ENCODE peak calls at places on chromosomes 5 and 9, in six cellular contexts. R is neuronal stem cell, I is IMR-90, P is mesenchymal stem cell, Z is H1, G is trophoblast cell. X is an unnamed sample.
A peak's percentile ranks its signal among the peaks of the same experiment; 100 is the strongest.

GRCh38 chr5:28523887-28524637 is 1485.7 kb upstream of the CDH9 start:
- DNase-seq in R (no peak), I (peak; percentile 53), P (peak; percentile 61), Z (no peak), G (no peak), X (no peak)

GRCh38 chr5:77882670-77883257 is 106.6 kb upstream of the TBCA start:
- DNase-seq in R (no peak), I (peak; percentile 92), P (peak; percentile 57), Z (no peak), G (no peak), X (no peak)

GRCh38 chr9:99235874-99236627 is 14.0 kb downstream of the SEC61B start:
- DNase-seq in R (no peak), I (no peak), P (no peak), Z (no peak), G (no peak), X (no peak)

GRCh38 chr9:35842020-35842745 is 13.2 kb downstream of the TMEM8B start:
- DNase-seq in R (no peak), I (no peak), P (peak; percentile 47), Z (no peak), G (no peak), X (no peak)

GRCh38 chr5:135977375-135977928 is 22.7 kb upstream of the LECT2 start:
- DNase-seq in R (peak; percentile 65), I (peak; percentile 30), P (peak; percentile 84), Z (peak; percentile 96), G (peak; percentile 81), X (peak; percentile 93)

GRCh38 chr9:12884736-12885395 is 110.0 kb downstream of the LURAP1L start:
- DNase-seq in R (no peak), I (peak; percentile 88), P (peak; percentile 71), Z (no peak), G (peak; percentile 12), X (no peak)

GRCh38 chr5:134114886-134115805 is 665 bp downstream of the TCF7 start:
- DNase-seq in R (no peak), I (no peak), P (no peak), Z (peak; percentile 77), G (peak; percentile 32), X (peak; percentile 89)

GRCh38 chr9:14452539-14452938 is 138.6 kb upstream of the NFIB start:
- DNase-seq in R (no peak), I (no peak), P (no peak), Z (no peak), G (peak; percentile 29), X (no peak)

GRCh38 chr5:132472431-132472830 is 18.1 kb downstream of the IRF1 start:
- DNase-seq in R (no peak), I (no peak), P (no peak), Z (no peak), G (peak; percentile 50), X (no peak)

GRCh38 chr5:132471944-132472343 is 18.6 kb downstream of the IRF1 start:
- DNase-seq in R (no peak), I (no peak), P (peak; percentile 21), Z (no peak), G (peak; percentile 64), X (no peak)

GRCh38 chr5:132474131-132474723 is 16.3 kb downstream of the IRF1 start:
- DNase-seq in R (no peak), I (no peak), P (no peak), Z (no peak), G (peak; percentile 35), X (no peak)

GRCh38 chr5:132473608-132474007 is 17.0 kb downstream of the IRF1 start:
- DNase-seq in R (no peak), I (no peak), P (no peak), Z (no peak), G (peak; percentile 34), X (no peak)

GRCh38 chr5:132473019-132473531 is 17.5 kb downstream of the IRF1 start:
- DNase-seq in R (no peak), I (no peak), P (no peak), Z (no peak), G (peak; percentile 54), X (no peak)
- H3K27ac ChIP-seq in R (no peak overlapping the region), I (no peak overlapping the region), P (no peak overlapping the region), Z (no peak overlapping the region), G (no peak overlapping the region), X (no peak overlapping the region)

DNA sequence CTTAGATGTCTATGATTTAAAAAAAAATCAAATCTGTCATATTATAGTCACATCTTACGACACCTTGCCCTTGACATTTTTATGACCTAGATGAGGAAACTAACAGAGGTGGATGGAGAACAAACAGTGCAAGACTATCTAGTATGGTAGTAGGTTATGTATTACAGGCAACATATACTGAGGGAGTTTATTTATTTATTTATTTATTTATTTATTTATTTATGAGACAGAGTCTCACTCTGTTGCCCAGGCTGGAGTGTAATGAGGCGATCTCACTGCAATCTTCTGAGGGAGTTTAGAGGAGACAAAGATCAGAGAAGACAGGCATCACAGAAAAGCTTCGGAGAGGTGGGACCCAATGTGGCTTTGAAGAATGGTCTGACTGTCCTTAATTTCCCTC is 4.5 kb upstream of the PBX3 start:
- DNase-seq in R (no peak), I (no peak), P (no peak), Z (no peak), G (no peak), X (no peak)
- H3K14ac ChIP-seq in R (no peak overlapping the region), I (no peak overlapping the region), P (no peak overlapping the region), Z (no peak overlapping the region), G (no peak overlapping the region), X (no peak overlapping the region)

GRCh38 chr5:112737088-112737471 is 605 bp upstream of the APC start:
- DNase-seq in R (no peak), I (no peak), P (no peak), Z (no peak), G (no peak), X (no peak)

GRCh38 chr5:112734597-112734996 is 3.1 kb upstream of the APC start:
- DNase-seq in R (no peak), I (no peak), P (no peak), Z (no peak), G (no peak), X (no peak)

GRCh38 chr5:112735702-112736101 is 2.0 kb upstream of the APC start:
- DNase-seq in R (no peak), I (peak; percentile 75), P (peak; percentile 32), Z (no peak), G (peak; percentile 84), X (no peak)

GRCh38 chr5:112738180-112738560 is 485 bp downstream of the APC start:
- DNase-seq in R (peak; percentile 18), I (no peak), P (peak; percentile 46), Z (peak; percentile 50), G (no peak), X (no peak)

GRCh38 chr5:112737472-112738179 is at the start of gene APC:
- DNase-seq in R (peak; percentile 79), I (peak; percentile 87), P (peak; percentile 94), Z (peak; percentile 94), G (peak; percentile 57), X (peak; percentile 96)
- H3K27ac ChIP-seq in R (no peak within 1 kb of the TSS), I (peak within 1 kb of the TSS; percentile 87), P (no peak within 1 kb of the TSS), Z (peak within 1 kb of the TSS; percentile 78), G (no peak within 1 kb of the TSS), X (no peak within 1 kb of the TSS)

GRCh38 chr9:94866770-94867169 is 140.3 kb downstream of the AOPEP start:
- DNase-seq in R (no peak), I (peak; percentile 33), P (no peak), Z (no peak), G (no peak), X (no peak)
- H3K14ac ChIP-seq in R (no peak overlapping the region), I (no peak overlapping the region), P (no peak overlapping the region), Z (no peak overlapping the region), G (no peak overlapping the region), X (no peak overlapping the region)

GRCh38 chr9:107841078-107841477 is 351.5 kb upstream of the KLF4 start:
- DNase-seq in R (no peak), I (no peak), P (no peak), Z (no peak), G (no peak), X (no peak)

GRCh38 chr9:107839371-107839770 is 349.8 kb upstream of the KLF4 start:
- DNase-seq in R (no peak), I (no peak), P (no peak), Z (no peak), G (no peak), X (no peak)

GRCh38 chr9:107836300-107836699 is 346.7 kb upstream of the KLF4 start:
- DNase-seq in R (no peak), I (no peak), P (no peak), Z (no peak), G (no peak), X (no peak)

GRCh38 chr9:107833295-107833694 is 343.7 kb upstream of the KLF4 start:
- DNase-seq in R (no peak), I (peak; percentile 5), P (peak; percentile 43), Z (no peak), G (no peak), X (no peak)

GRCh38 chr9:107838766-107839165 is 349.2 kb upstream of the KLF4 start:
- DNase-seq in R (no peak), I (no peak), P (no peak), Z (no peak), G (no peak), X (no peak)
- H3K27ac ChIP-seq in R (no peak overlapping the region), I (no peak overlapping the region), P (no peak overlapping the region), Z (no peak overlapping the region), G (no peak overlapping the region), X (no peak overlapping the region)

GRCh38 chr5:118946138-118946537 is 42.2 kb downstream of the DTWD2 start:
- DNase-seq in R (no peak), I (no peak), P (no peak), Z (no peak), G (no peak), X (no peak)
- H3K14ac ChIP-seq in R (no peak overlapping the region), I (no peak overlapping the region), P (no peak overlapping the region), Z (no peak overlapping the region), G (no peak overlapping the region), X (no peak overlapping the region)

GRCh38 chr9:94907246-94907936 is 180.9 kb downstream of the AOPEP start:
- DNase-seq in R (no peak), I (no peak), P (no peak), Z (peak; percentile 40), G (no peak), X (no peak)
- H3K27ac ChIP-seq in R (no peak overlapping the region), I (no peak overlapping the region), P (peak overlapping the region; percentile 4), Z (no peak overlapping the region), G (no peak overlapping the region), X (no peak overlapping the region)

X was measured in H9.